ENCODE peak calls at places on chromosomes 7 and 10, in five cellular contexts. K, Y, O, B and Z are unnamed samples.

GRCh38 chr7:157309990-157310668 is 26.7 kb upstream of the DNAJB6 start:
- DNase-seq in B (peak; percentile 89), Y (peak; percentile 95), O (peak; percentile 96), K (peak; percentile 91), Z (peak; percentile 71)

GRCh38 chr10:74081192-74081803 is 69.3 kb downstream of the AP3M1 start:
- DNase-seq in Y (peak; percentile 34), K (peak; percentile 50), O (peak; percentile 57), B (peak; percentile 74), Z (no peak)

GRCh38 chr7:73799282-73800141 is 29.4 kb upstream of the CLDN3 start:
- DNase-seq in Y (peak; percentile 89), B (no peak), O (no peak), K (peak; percentile 16), Z (no peak)

GRCh38 chr10:89861584-89862287 is 160.3 kb downstream of the KIF20B start:
- DNase-seq in Y (peak; percentile 30), B (peak; percentile 83), O (peak; percentile 42), K (no peak), Z (no peak)

GRCh38 chr10:20963056-20963455 is 65.9 kb upstream of the NEBL start:
- DNase-seq in O (no peak), Y (no peak), B (no peak), K (no peak), Z (no peak)

GRCh38 chr7:44439933-44440332 is 50.5 kb downstream of the NUDCD3 start:
- DNase-seq in O (no peak), B (no peak), Y (no peak), K (no peak), Z (no peak)

GRCh38 chr10:52801951-52802350 is 29.4 kb upstream of the MBL2 start:
- DNase-seq in O (no peak), B (no peak), Y (peak; percentile 28), K (no peak), Z (no peak)

GRCh38 chr10:100934084-100934659 is 21.4 kb downstream of the SLF2 start:
- DNase-seq in O (no peak), K (no peak), B (peak; percentile 30), Y (peak; percentile 39), Z (no peak)

GRCh38 chr10:32905466-32905865 is 52.6 kb downstream of the ITGB1 start:
- DNase-seq in B (no peak), O (no peak), K (no peak), Y (peak; percentile 78), Z (no peak)

GRCh38 chr7:7595451-7595850 is 28.8 kb downstream of the MIOS start:
- DNase-seq in B (peak; percentile 41), K (no peak), O (peak; percentile 33), Y (peak; percentile 63), Z (no peak)

GRCh38 chr7:158976468-158976848 is 120.1 kb downstream of the DYNC2I1 start:
- DNase-seq in K (peak; percentile 77), B (no peak), Y (no peak), O (no peak), Z (no peak)

GRCh38 chr7:69246758-69247157 is 351.5 kb upstream of the AUTS2 start:
- DNase-seq in O (no peak), K (no peak), Y (no peak), B (no peak), Z (no peak)

GRCh38 chr10:133249094-133249780 is 11.6 kb downstream of the VENTX start:
- DNase-seq in K (no peak), Y (no peak), B (no peak), O (no peak), Z (no peak)

GRCh38 chr10:120810298-120810697 is 40.9 kb upstream of the WDR11 start:
- DNase-seq in O (no peak), B (no peak), K (no peak), Y (no peak), Z (no peak)

GRCh38 chr7:4607321-4607729 is 74.8 kb upstream of the FOXK1 start:
- DNase-seq in K (no peak), O (no peak), B (no peak), Y (no peak), Z (no peak)

GRCh38 chr7:47371317-47371716 is 210.6 kb downstream of the TNS3 start:
- DNase-seq in B (no peak), O (no peak), Y (no peak), K (no peak), Z (no peak)

GRCh38 chr10:117886766-117887165 is 160.0 kb downstream of the RAB11FIP2 start:
- DNase-seq in O (no peak), B (no peak), K (no peak), Y (no peak), Z (no peak)

GRCh38 chr10:5584895-5585516 is 60.2 kb downstream of the CALML3 start:
- DNase-seq in B (peak; percentile 81), K (peak; percentile 49), O (peak; percentile 86), Y (peak; percentile 100), Z (no peak)

GRCh38 chr7:88291401-88292173 is 15.1 kb downstream of the STEAP4 start:
- DNase-seq in O (peak; percentile 3), K (no peak), Y (peak; percentile 99), B (no peak), Z (no peak)

GRCh38 chr7:151789380-151789947 is 87.5 kb downstream of the PRKAG2 start:
- DNase-seq in O (no peak), Y (no peak), B (no peak), K (no peak), Z (no peak)

GRCh38 chr7:130296221-130296951 is 3.4 kb downstream of the CPA4 start:
- DNase-seq in B (no peak), K (no peak), Y (no peak), O (no peak), Z (no peak)

GRCh38 chr10:127182161-127182560 is 14.2 kb downstream of the INSYN2A start:
- DNase-seq in O (no peak), Y (no peak), K (no peak), B (no peak), Z (no peak)

GRCh38 chr10:49593998-49594397 is 16.1 kb upstream of the SLC18A3 start:
- DNase-seq in K (no peak), B (no peak), O (no peak), Y (no peak), Z (no peak)

GRCh38 chr7:70776627-70777101 is 355.3 kb upstream of the GALNT17 start:
- DNase-seq in Y (no peak), K (no peak), O (peak; percentile 21), B (no peak), Z (no peak)

GRCh38 chr10:46304671-46305429 is 18.1 kb downstream of the ANTXRL start:
- DNase-seq in B (no peak), K (peak; percentile 20), Y (no peak), O (no peak), Z (no peak)

GRCh38 chr7:158649279-158649678 is 55.3 kb downstream of the NCAPG2 start:
- DNase-seq in O (peak; percentile 94), B (peak; percentile 88), K (no peak), Y (peak; percentile 83), Z (no peak)

GRCh38 chr10:84415539-84416244 is 87.3 kb downstream of the CCSER2 start:
- DNase-seq in B (no peak), O (no peak), K (no peak), Y (no peak), Z (no peak)

GRCh38 chr10:51079766-51080165 is 5.5 kb downstream of the PRKG1 start:
- DNase-seq in K (no peak), Y (no peak), O (no peak), B (no peak), Z (no peak)

GRCh38 chr7:44638611-44639557 is 32.5 kb downstream of the OGDH start:
- DNase-seq in O (peak; percentile 75), B (peak; percentile 82), K (peak; percentile 64), Y (peak; percentile 33), Z (peak; percentile 48)

GRCh38 chr10:102322914-102323313 is 72.6 kb upstream of the NFKB2 start:
- DNase-seq in B (no peak), O (no peak), K (no peak), Y (no peak), Z (no peak)

GRCh38 chr7:116232920-116233319 is 22.6 kb downstream of the TES start:
- DNase-seq in Y (no peak), O (no peak), K (no peak), B (peak; percentile 29), Z (no peak)

DNA sequence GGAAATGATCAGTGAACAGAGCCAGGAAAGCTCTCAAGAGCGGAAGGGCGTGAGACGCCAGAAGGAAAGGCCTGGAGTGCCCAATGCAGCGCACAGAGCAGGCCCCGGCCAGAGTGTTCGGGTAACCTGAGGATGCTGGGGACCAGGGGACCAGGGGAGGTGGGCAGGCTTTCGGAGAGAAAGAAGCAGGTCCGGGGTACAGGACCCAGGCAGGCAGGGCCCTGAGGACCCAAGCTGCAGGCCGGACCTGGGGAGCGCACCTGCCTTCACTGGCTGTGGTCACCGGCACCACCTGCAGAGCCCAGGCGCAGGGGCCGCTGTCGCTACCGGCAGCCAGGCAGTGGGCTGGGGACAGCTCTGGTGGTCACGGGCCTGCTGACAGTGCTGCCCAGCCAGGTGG is 258.0 kb downstream of the MAD1L1 start:
- DNase-seq in Y (no peak), B (no peak), K (no peak), O (no peak), Z (no peak)
- H2BK5ac ChIP-seq in Y (no peak overlapping the region), B (no peak overlapping the region), K (no peak overlapping the region), O (no peak overlapping the region), Z (no peak overlapping the region)

GRCh38 chr10:131998050-131998844 is 16.5 kb upstream of the BNIP3 start:
- DNase-seq in B (no peak), K (no peak), Y (no peak), O (no peak), Z (no peak)

GRCh38 chr10:131997366-131998049 is 15.8 kb upstream of the BNIP3 start:
- DNase-seq in Y (peak; percentile 93), B (peak; percentile 97), K (peak; percentile 58), O (peak; percentile 90), Z (peak; percentile 55)

GRCh38 chr10:131994435-131994834 is 12.7 kb upstream of the BNIP3 start:
- DNase-seq in K (no peak), Y (no peak), O (no peak), B (no peak), Z (no peak)

GRCh38 chr10:131998845-131999681 is 17.3 kb upstream of the BNIP3 start:
- DNase-seq in Y (no peak), K (no peak), O (no peak), B (no peak), Z (no peak)

GRCh38 chr10:131996508-131997365 is 15.0 kb upstream of the BNIP3 start:
- DNase-seq in B (no peak), Y (no peak), K (no peak), O (no peak), Z (no peak)
- H3K18ac ChIP-seq in B (peak overlapping the region; percentile 86), Y (no peak overlapping the region), K (no peak overlapping the region), O (peak overlapping the region; percentile 50), Z (peak overlapping the region; percentile 5)

GRCh38 chr7:23121175-23121574 is 15.6 kb downstream of the KLHL7 start:
- DNase-seq in O (no peak), Y (no peak), K (no peak), B (no peak), Z (no peak)
- H2BK5ac ChIP-seq in O (no peak overlapping the region), Y (no peak overlapping the region), K (no peak overlapping the region), B (no peak overlapping the region), Z (no peak overlapping the region)

GRCh38 chr10:97590748-97591139 is 1.2 kb downstream of the C10orf62 start:
- DNase-seq in O (no peak), Y (no peak), K (no peak), B (no peak), Z (no peak)

GRCh38 chr10:97587183-97587582 is 2.3 kb upstream of the C10orf62 start:
- DNase-seq in Y (no peak), O (no peak), B (no peak), K (no peak), Z (no peak)

GRCh38 chr10:97593423-97593822 is 3.9 kb downstream of the C10orf62 start:
- DNase-seq in B (no peak), O (peak; percentile 39), Y (no peak), K (no peak), Z (no peak)

GRCh38 chr10:97589479-97589878 is at the start of gene C10orf62:
- DNase-seq in Y (no peak), O (no peak), B (no peak), K (no peak), Z (no peak)

GRCh38 chr10:97590082-97590747 is 694 bp downstream of the C10orf62 start:
- DNase-seq in O (no peak), B (no peak), K (no peak), Y (no peak), Z (no peak)
- H3K18ac ChIP-seq in O (no peak overlapping the region), B (no peak overlapping the region), K (no peak overlapping the region), Y (no peak overlapping the region), Z (no peak overlapping the region)